ENCODE peak calls at places on chromosomes 3 and 15, in nine cellular contexts. X, L, P, Z, I, N, Q, O and V are unnamed samples.

GRCh38 chr15:70111203-70112017 is 13.7 kb upstream of the TLE3 start:
- DNase-seq in X (no peak), L (peak; percentile 71), P (peak; percentile 56), Z (no peak), I (peak; percentile 87), N (peak; percentile 67), Q (peak; percentile 78), O (peak; percentile 40), V (no peak)

GRCh38 chr3:93973160-93974126 is at the start of gene PROS1:
- DNase-seq in X (peak; percentile 89), L (peak; percentile 67), P (no peak), Z (peak; percentile 17), I (peak; percentile 74), N (peak; percentile 63), Q (peak; percentile 93), O (peak; percentile 58), V (no peak)

GRCh38 chr3:13200465-13200864 is 127.2 kb upstream of the IQSEC1 start:
- DNase-seq in X (no peak), L (no peak), P (no peak), Z (no peak), I (no peak), N (no peak), Q (no peak), O (no peak), V (no peak)

GRCh38 chr15:89108865-89109660 is 20.8 kb downstream of the ABHD2 start:
- DNase-seq in X (no peak), L (no peak), P (no peak), Z (no peak), I (no peak), N (no peak), Q (no peak), O (no peak), V (no peak)

GRCh38 chr15:50137330-50137761 is 18.3 kb upstream of the ATP8B4 start:
- DNase-seq in X (no peak), L (no peak), P (no peak), Z (no peak), I (peak; percentile 93), N (peak; percentile 95), Q (no peak), O (no peak), V (peak; percentile 84)

GRCh38 chr3:149203758-149204157 is 17.9 kb downstream of the CP start:
- DNase-seq in X (no peak), L (no peak), P (no peak), Z (no peak), I (no peak), N (no peak), Q (no peak), O (peak; percentile 79), V (no peak)

GRCh38 chr15:44971036-44971435 is 14.5 kb downstream of the TERB2 start:
- DNase-seq in X (no peak), L (no peak), P (no peak), Z (no peak), I (no peak), N (no peak), Q (no peak), O (no peak), V (no peak)

GRCh38 chr15:31461911-31462480 is 135.4 kb downstream of the KLF13 start:
- DNase-seq in X (peak; percentile 37), L (no peak), P (no peak), Z (no peak), I (no peak), N (no peak), Q (peak; percentile 52), O (peak; percentile 59), V (no peak)

GRCh38 chr3:14885307-14885706 is 62.1 kb upstream of the NR2C2 start:
- DNase-seq in X (no peak), L (no peak), P (no peak), Z (no peak), I (no peak), N (no peak), Q (no peak), O (no peak), V (no peak)

GRCh38 chr15:101000271-101000681 is 81.1 kb downstream of the LRRK1 start:
- DNase-seq in X (no peak), L (no peak), P (no peak), Z (no peak), I (peak; percentile 23), N (no peak), Q (peak; percentile 42), O (no peak), V (no peak)

GRCh38 chr3:47685037-47685436 is 96.7 kb downstream of the SMARCC1 start:
- DNase-seq in X (no peak), L (no peak), P (no peak), Z (no peak), I (peak; percentile 30), N (no peak), Q (no peak), O (no peak), V (no peak)

GRCh38 chr3:194204793-194205065 is 68.8 kb downstream of the HES1 start:
- DNase-seq in X (no peak), L (no peak), P (no peak), Z (no peak), I (no peak), N (peak; percentile 66), Q (no peak), O (no peak), V (no peak)

GRCh38 chr15:75620776-75621536 is 4.6 kb downstream of the SNUPN start:
- DNase-seq in X (peak; percentile 92), L (no peak), P (peak; percentile 61), Z (peak; percentile 18), I (peak; percentile 85), N (peak; percentile 78), Q (peak; percentile 93), O (no peak), V (peak; percentile 67)

GRCh38 chr15:70051948-70052633 is 45.6 kb downstream of the TLE3 start:
- DNase-seq in X (peak; percentile 29), L (no peak), P (no peak), Z (no peak), I (no peak), N (no peak), Q (no peak), O (no peak), V (no peak)

GRCh38 chr15:93913310-93913709 is 318.1 kb upstream of the MCTP2 start:
- DNase-seq in X (no peak), L (no peak), P (no peak), Z (no peak), I (no peak), N (no peak), Q (no peak), O (peak; percentile 2), V (no peak)

GRCh38 chr3:167394003-167394402 is 13.9 kb upstream of the ZBBX start:
- DNase-seq in X (no peak), L (no peak), P (no peak), Z (no peak), I (no peak), N (no peak), Q (no peak), O (peak; percentile 4), V (no peak)

GRCh38 chr3:65305836-65306235 is 618.0 kb upstream of the ADAMTS9 start:
- DNase-seq in X (no peak), L (no peak), P (no peak), Z (no peak), I (no peak), N (no peak), Q (no peak), O (no peak), V (no peak)

GRCh38 chr3:52831500-52832301 is 1.2 kb upstream of the ITIH4 start:
- DNase-seq in X (peak; percentile 96), L (peak; percentile 34), P (peak; percentile 75), Z (no peak), I (peak; percentile 74), N (peak; percentile 60), Q (peak; percentile 74), O (no peak), V (no peak)

DNA sequence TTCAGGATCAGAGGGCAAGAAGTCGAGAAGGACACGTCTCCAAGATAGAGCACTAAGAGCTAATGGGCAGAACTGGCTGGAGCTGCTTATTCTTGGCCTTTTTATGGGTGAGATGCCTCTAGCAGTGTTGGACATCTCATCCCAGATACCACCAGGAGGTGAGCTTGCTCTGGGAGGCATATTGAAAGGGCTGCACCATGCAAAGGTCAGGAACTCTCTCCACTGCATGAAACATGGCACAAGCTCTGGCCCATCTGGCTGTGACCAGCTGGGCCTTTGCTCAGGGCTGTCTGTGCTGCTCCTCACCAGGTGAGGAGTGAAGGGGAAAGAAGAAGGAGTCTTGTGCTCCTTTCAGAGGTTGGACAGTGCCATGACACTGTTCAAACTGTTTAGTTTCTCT is 188.7 kb downstream of the THSD4 start:
- DNase-seq in X (no peak), L (no peak), P (no peak), Z (no peak), I (no peak), N (no peak), Q (no peak), O (no peak), V (no peak)
- H3K4me3 ChIP-seq in X (no peak overlapping the region), L (no peak overlapping the region), P (no peak overlapping the region), Z (no peak overlapping the region), I (no peak overlapping the region), N (no peak overlapping the region), Q (no peak overlapping the region), O (no peak overlapping the region), V (no peak overlapping the region)

GRCh38 chr15:73866881-73867410 is 6.4 kb upstream of the TBC1D21 start:
- DNase-seq in X (peak; percentile 23), L (no peak), P (no peak), Z (no peak), I (no peak), N (no peak), Q (no peak), O (no peak), V (no peak)
- TF ChIP-seq CTCF in X (no peak), L (no peak), P (no peak), Z (no peak), I (no peak), N (no peak), Q (no peak), O (peak; percentile 39), V (no peak)

DNA sequence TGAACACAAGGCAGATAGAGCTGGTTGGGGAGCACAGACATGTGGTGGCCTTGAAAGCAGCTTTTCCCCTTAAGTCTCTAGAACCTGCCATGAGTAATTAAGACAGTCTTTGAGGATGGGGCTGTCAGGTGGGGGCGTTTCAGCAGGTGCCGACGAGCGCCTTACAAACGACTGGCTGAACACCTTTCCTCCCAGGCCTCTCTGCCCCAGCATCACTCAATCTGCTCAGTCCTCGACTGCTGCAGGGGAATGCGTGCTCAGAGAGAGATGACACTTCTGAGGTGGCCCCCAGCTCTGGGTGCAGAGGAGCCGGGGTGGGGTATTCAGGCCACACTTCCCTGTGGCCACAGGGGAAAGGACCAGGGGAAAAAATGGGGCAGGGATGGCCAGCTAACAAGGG is 8.1 kb upstream of the NCKIPSD start:
- DNase-seq in X (no peak), L (no peak), P (no peak), Z (no peak), I (no peak), N (no peak), Q (no peak), O (no peak), V (no peak)
- H3K4me3 ChIP-seq in X (peak overlapping the region; percentile 50), L (no peak overlapping the region), P (no peak overlapping the region), Z (peak overlapping the region; percentile 33), I (peak overlapping the region; percentile 22), N (no peak overlapping the region), Q (peak overlapping the region; percentile 45), O (no peak overlapping the region), V (no peak overlapping the region)

GRCh38 chr3:89043406-89043947 is 63.9 kb upstream of the EPHA3 start:
- DNase-seq in X (no peak), L (no peak), P (no peak), Z (no peak), I (no peak), N (no peak), Q (no peak), O (no peak), V (no peak)

GRCh38 chr3:89046661-89047060 is 60.8 kb upstream of the EPHA3 start:
- DNase-seq in X (no peak), L (no peak), P (no peak), Z (no peak), I (no peak), N (no peak), Q (no peak), O (no peak), V (no peak)

GRCh38 chr3:89049119-89049518 is 58.3 kb upstream of the EPHA3 start:
- DNase-seq in X (no peak), L (no peak), P (no peak), Z (no peak), I (no peak), N (no peak), Q (no peak), O (peak; percentile 4), V (no peak)
- TF ChIP-seq CTCF in X (no peak), L (no peak), P (peak; percentile 29), Z (no peak), I (peak; percentile 22), N (peak; percentile 50), Q (no peak), O (peak; percentile 42), V (peak; percentile 40)